ENCODE peak calls at places on chromosomes 12 and 14, in five cellular contexts. M is IMR-90, T is GM12878, N is HepG2, Y is K562. U is an unnamed sample.

GRCh38 chr12:114218136-114218535 is 187.8 kb downstream of the TBX5 start:
- DNase-seq in M (no peak), T (no peak), Y (no peak), N (no peak), U (no peak)

GRCh38 chr12:26278666-26279065 is 83.3 kb downstream of the SSPN start:
- DNase-seq in M (no peak), N (no peak), Y (no peak), T (no peak), U (no peak)

GRCh38 chr12:106072751-106073150 is 66.0 kb downstream of the NUAK1 start:
- DNase-seq in Y (no peak), M (no peak), T (no peak), N (no peak), U (no peak)

GRCh38 chr12:69290545-69291277 is 51.3 kb downstream of the CPSF6 start:
- DNase-seq in Y (peak; percentile 76), T (peak; percentile 32), N (peak; percentile 82), M (peak; percentile 76), U (peak; percentile 66)

GRCh38 chr12:104930388-104931326 is 27.4 kb downstream of the SLC41A2 start:
- DNase-seq in M (peak; percentile 82), N (peak; percentile 3), Y (no peak), T (peak; percentile 90), U (no peak)

GRCh38 chr12:12718853-12719252 is 1.7 kb downstream of the CDKN1B start:
- DNase-seq in T (no peak), M (peak; percentile 76), N (no peak), Y (no peak), U (no peak)

GRCh38 chr12:10454531-10454930 is 1.4 kb upstream of the KLRC1 start:
- DNase-seq in Y (no peak), M (no peak), T (no peak), N (no peak), U (no peak)

GRCh38 chr12:122961551-122962329 is 4.5 kb downstream of the ABCB9 start:
- DNase-seq in Y (no peak), T (no peak), N (no peak), M (no peak), U (no peak)

GRCh38 chr12:120076651-120077050 is 39.9 kb downstream of the RAB35 start:
- DNase-seq in N (no peak), M (no peak), Y (no peak), T (no peak), U (no peak)

GRCh38 chr14:67186789-67187188 is 2.5 kb upstream of the GARIN2 start:
- DNase-seq in N (no peak), M (peak; percentile 34), T (no peak), Y (no peak), U (no peak)

GRCh38 chr12:93007539-93007938 is 78.4 kb upstream of the EEA1 start:
- DNase-seq in T (no peak), Y (no peak), N (no peak), M (no peak), U (no peak)

GRCh38 chr12:89154743-89155530 is 197.4 kb downstream of the DUSP6 start:
- DNase-seq in T (no peak), Y (no peak), N (no peak), M (peak; percentile 8), U (no peak)

GRCh38 chr12:111636209-111636928 is 37.3 kb upstream of the ATXN2 start:
- DNase-seq in M (peak; percentile 54), N (peak; percentile 56), T (no peak), Y (peak; percentile 81), U (peak; percentile 55)

GRCh38 chr12:42589465-42590323 is at the start of gene PRICKLE1:
- DNase-seq in T (no peak), M (peak; percentile 60), N (no peak), Y (peak; percentile 65), U (peak; percentile 90)

GRCh38 chr12:94534761-94535613 is 75.3 kb upstream of the CEP83 start:
- DNase-seq in M (no peak), N (no peak), Y (no peak), T (no peak), U (no peak)

GRCh38 chr14:59254911-59255545 is 66.6 kb downstream of the DAAM1 start:
- DNase-seq in M (peak; percentile 30), Y (no peak), T (no peak), N (no peak), U (peak; percentile 12)

GRCh38 chr12:54603173-54603814 is 14.8 kb upstream of the PPP1R1A start:
- DNase-seq in T (peak; percentile 21), M (peak; percentile 65), Y (peak; percentile 77), N (peak; percentile 67), U (peak; percentile 62)

GRCh38 chr14:100317897-100318808 is 5.0 kb upstream of the SLC25A47 start:
- DNase-seq in M (peak; percentile 26), N (no peak), Y (peak; percentile 77), T (no peak), U (peak; percentile 61)

GRCh38 chr14:73785834-73786631 is 65.6 kb upstream of the PTGR2 start:
- DNase-seq in Y (peak; percentile 49), N (peak; percentile 95), M (peak; percentile 96), T (no peak), U (peak; percentile 74)

GRCh38 chr12:67689339-67689738 is 40.8 kb downstream of the DYRK2 start:
- DNase-seq in N (no peak), Y (no peak), T (no peak), M (no peak), U (no peak)

GRCh38 chr12:62631531-62632520 is 165.2 kb downstream of the MON2 start:
- DNase-seq in T (no peak), Y (no peak), N (peak; percentile 25), M (peak; percentile 61), U (peak; percentile 89)

GRCh38 chr12:32559434-32559833 is 119.7 kb upstream of the DNM1L start:
- DNase-seq in T (no peak), Y (no peak), M (peak; percentile 13), N (no peak), U (no peak)

GRCh38 chr12:94954029-94954685 is 49.3 kb downstream of the NDUFA12 start:
- DNase-seq in N (no peak), T (no peak), M (peak; percentile 6), Y (peak; percentile 85), U (no peak)

GRCh38 chr12:1796515-1797010 is 23.8 kb upstream of the LRTM2 start:
- DNase-seq in T (no peak), N (no peak), Y (no peak), M (no peak), U (no peak)

GRCh38 chr14:105488781-105489606 is 2.1 kb upstream of the TEDC1 start:
- DNase-seq in T (no peak), Y (no peak), N (no peak), M (no peak), U (no peak)

GRCh38 chr12:80222261-80222660 is 122.9 kb downstream of the OTOGL start:
- DNase-seq in N (no peak), T (no peak), M (peak; percentile 27), Y (no peak), U (no peak)

GRCh38 chr12:19759229-19759628 is 319.9 kb downstream of the AEBP2 start:
- DNase-seq in Y (no peak), M (peak; percentile 77), N (no peak), T (no peak), U (no peak)

GRCh38 chr12:19760611-19761010 is 321.3 kb downstream of the AEBP2 start:
- DNase-seq in M (no peak), T (no peak), Y (no peak), N (no peak), U (no peak)

GRCh38 chr12:19761465-19761864 is 322.2 kb downstream of the AEBP2 start:
- DNase-seq in Y (no peak), T (no peak), N (no peak), M (no peak), U (no peak)

GRCh38 chr12:19755141-19755540 is 315.8 kb downstream of the AEBP2 start:
- DNase-seq in Y (no peak), T (no peak), M (no peak), N (no peak), U (no peak)

DNA sequence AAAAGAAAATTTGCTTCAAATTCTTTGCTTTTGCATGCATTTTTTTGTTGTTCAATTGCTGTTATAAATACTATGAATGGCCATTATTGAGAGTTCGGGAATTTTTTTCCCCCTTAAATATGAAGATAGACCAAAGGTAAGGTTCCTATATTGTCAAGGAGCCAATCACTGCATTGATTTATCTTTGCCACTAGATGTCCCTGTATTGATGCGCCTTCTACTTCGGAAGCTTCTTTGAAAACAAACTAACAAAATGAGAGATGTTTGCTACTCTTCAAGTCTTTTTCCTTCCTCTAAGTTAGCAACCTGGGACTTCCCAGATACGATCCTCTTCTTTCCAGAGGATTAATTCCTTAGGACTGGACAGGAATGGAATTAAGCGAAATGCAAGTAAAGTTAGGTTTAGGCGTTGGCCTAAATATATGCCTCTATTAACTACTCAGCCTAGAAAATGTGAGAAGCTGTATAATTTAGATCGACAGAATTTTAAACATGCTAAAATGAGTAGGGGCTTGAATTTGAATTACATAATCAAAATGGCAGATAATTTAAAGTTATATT is 318.1 kb downstream of the AEBP2 start:
- DNase-seq in N (no peak), M (peak; percentile 64), T (peak; percentile 5), Y (no peak), U (peak; percentile 31)
- TF ChIP-seq MXI1 in N (no peak), M (no peak), T (no peak), Y (no peak), U (no peak)

DNA sequence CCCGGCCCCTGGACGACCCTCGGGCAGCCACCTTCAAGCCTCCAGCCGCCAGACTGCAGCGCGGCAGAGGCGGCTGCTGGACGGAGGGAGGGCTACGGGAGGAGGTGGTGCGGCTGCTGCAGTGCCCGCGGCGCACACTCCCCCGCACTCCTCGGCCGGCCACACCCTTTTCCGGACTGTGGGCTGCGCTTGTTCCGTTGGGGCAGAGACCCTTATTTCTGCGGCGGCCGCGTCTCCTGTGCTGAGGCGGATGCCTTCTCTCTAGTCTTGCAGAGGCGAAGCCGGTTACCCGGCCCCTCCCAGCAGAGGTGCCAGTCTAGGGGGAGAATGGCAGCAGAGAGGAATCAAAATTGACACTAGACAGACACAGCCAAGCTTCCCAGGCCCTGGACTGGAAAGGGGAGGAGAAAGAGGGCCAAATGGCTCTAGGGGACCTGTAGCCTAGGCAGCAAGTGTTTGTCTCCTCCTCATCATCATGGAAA is 1.2 kb downstream of the ESYT1 start:
- DNase-seq in T (no peak), N (no peak), M (peak; percentile 36), Y (peak; percentile 79), U (peak; percentile 78)
- TF ChIP-seq MXI1 in T (no peak), N (no peak), M (no peak), Y (no peak), U (peak; percentile 52)

DNA sequence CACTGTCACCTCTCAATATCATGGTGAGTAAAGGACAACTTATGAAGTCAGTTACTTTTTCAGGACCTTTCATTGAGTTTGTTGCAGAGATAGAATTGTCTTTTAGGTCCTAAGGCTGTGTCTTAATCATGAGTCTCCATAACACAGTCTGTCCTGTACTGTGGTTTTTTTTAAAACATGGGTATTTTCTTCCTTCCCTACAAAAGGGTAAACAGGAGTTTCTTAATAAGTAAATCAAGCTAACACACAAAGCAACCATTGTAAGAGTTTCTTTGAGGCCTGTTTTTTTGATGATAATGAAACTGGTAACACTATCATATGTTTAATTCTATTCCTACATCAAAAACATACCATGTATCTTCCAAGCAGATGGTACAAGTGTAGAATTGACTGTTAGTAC is 101.4 kb downstream of the PLEKHA5 start:
- DNase-seq in Y (no peak), T (no peak), N (no peak), M (no peak), U (no peak)
- TF ChIP-seq MXI1 in Y (no peak), T (no peak), N (no peak), M (no peak), U (no peak)

DNA sequence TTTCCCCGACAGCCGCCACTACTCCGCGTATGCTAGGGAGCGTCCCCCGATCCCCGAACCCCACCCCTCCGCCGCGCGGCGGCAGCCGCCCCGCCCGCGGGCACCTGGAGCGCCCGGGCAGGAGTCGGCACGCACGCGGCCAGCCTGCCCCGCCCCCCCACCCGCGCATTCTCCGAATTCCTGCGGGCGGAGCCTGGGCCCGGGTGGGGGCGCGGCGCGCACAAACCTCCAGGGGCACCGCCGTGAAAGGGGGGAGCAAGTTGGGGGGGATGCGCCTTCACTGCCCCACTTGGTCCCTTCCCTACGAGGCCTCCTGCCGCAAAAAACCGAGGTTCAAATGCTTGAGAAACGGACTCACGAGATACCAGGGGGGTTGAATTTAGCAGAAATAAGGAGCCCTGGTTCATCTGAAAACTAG is 1.7 kb downstream of the AJUBA start:
- DNase-seq in M (peak; percentile 32), N (peak; percentile 76), T (no peak), Y (no peak), U (peak; percentile 43)
- TF ChIP-seq MXI1 in M (no peak), N (peak; percentile 50), T (no peak), Y (no peak), U (no peak)